ENCODE peak calls at places on chromosome 15, in seven cellular contexts. B, E, G, W, I, H and M are unnamed samples.

GRCh38 chr15:90957105-90957790 is 2.6 kb downstream of the RCCD1 start:
- DNase-seq in B (no peak), E (no peak), G (peak), W (no peak), I (peak), H (peak), M (peak)

GRCh38 chr15:60757831-60758570 is 279.1 kb upstream of the ICE2 start:
- DNase-seq in B (no peak), E (no peak), G (no peak), W (no peak), I (no peak), H (no peak), M (no peak)

GRCh38 chr15:65232520-65232919 is 21.2 kb upstream of the CILP start:
- DNase-seq in B (no peak), E (no peak), G (no peak), W (no peak), I (no peak), H (no peak), M (no peak)

GRCh38 chr15:25333049-25333448 is 105.8 kb downstream of the UBE3A start:
- DNase-seq in B (no peak), E (no peak), G (no peak), W (no peak), I (no peak), H (no peak), M (no peak)

GRCh38 chr15:81356252-81356651 is 17.8 kb downstream of the TMC3 start:
- DNase-seq in B (no peak), E (no peak), G (no peak), W (no peak), I (no peak), H (no peak), M (no peak)

GRCh38 chr15:40296561-40297230 is 11.0 kb downstream of the PLCB2 start:
- DNase-seq in B (no peak), E (no peak), G (no peak), W (peak), I (no peak), H (no peak), M (no peak)

GRCh38 chr15:40100133-40100946 is 8.3 kb downstream of the BMF start:
- DNase-seq in B (no peak), E (no peak), G (no peak), W (no peak), I (no peak), H (no peak), M (no peak)

GRCh38 chr15:65761210-65761926 is 30.7 kb downstream of the DENND4A start:
- DNase-seq in B (no peak), E (no peak), G (no peak), W (no peak), I (no peak), H (no peak), M (no peak)

GRCh38 chr15:66369773-66370651 is 13.5 kb upstream of the TIPIN start:
- DNase-seq in B (peak), E (no peak), G (peak), W (no peak), I (peak), H (peak), M (no peak)

GRCh38 chr15:52252781-52253180 is 42.8 kb downstream of the MYO5C start:
- DNase-seq in B (no peak), E (no peak), G (no peak), W (no peak), I (peak), H (no peak), M (no peak)

GRCh38 chr15:90706394-90707327 is 10.5 kb upstream of the BLM start:
- DNase-seq in B (no peak), E (no peak), G (no peak), W (no peak), I (no peak), H (peak), M (peak)

GRCh38 chr15:61943992-61944391 is 116.3 kb downstream of the VPS13C start:
- DNase-seq in B (no peak), E (no peak), G (no peak), W (no peak), I (no peak), H (no peak), M (no peak)

GRCh38 chr15:86645861-86646393 is 566.3 kb downstream of the AGBL1 start:
- DNase-seq in B (no peak), E (no peak), G (no peak), W (no peak), I (no peak), H (no peak), M (no peak)

GRCh38 chr15:73352082-73352481 is 16.7 kb downstream of the HCN4 start:
- DNase-seq in B (no peak), E (no peak), G (no peak), W (no peak), I (peak), H (no peak), M (no peak)

GRCh38 chr15:36499751-36500389 is 79.6 kb upstream of the CDIN1 start:
- DNase-seq in B (no peak), E (no peak), G (no peak), W (no peak), I (peak), H (no peak), M (no peak)

GRCh38 chr15:42282926-42283325 is 9.7 kb upstream of the TMEM87A start:
- DNase-seq in B (no peak), E (no peak), G (no peak), W (no peak), I (no peak), H (no peak), M (no peak)

GRCh38 chr15:70313099-70314017 is 215.6 kb upstream of the TLE3 start:
- DNase-seq in B (no peak), E (no peak), G (no peak), W (no peak), I (no peak), H (no peak), M (no peak)

GRCh38 chr15:46900992-46901391 is 816.3 kb upstream of the SEMA6D start:
- DNase-seq in B (no peak), E (no peak), G (no peak), W (no peak), I (no peak), H (no peak), M (no peak)

GRCh38 chr15:66298803-66299251 is 5.5 kb downstream of the DIS3L start:
- DNase-seq in B (no peak), E (no peak), G (no peak), W (no peak), I (no peak), H (peak), M (peak)

GRCh38 chr15:72203507-72203837 is 5.9 kb upstream of the GRAMD2A start:
- DNase-seq in B (peak), E (no peak), G (no peak), W (no peak), I (peak), H (peak), M (peak)

GRCh38 chr15:91553455-91553854 is 300.1 kb upstream of the SLCO3A1 start:
- DNase-seq in B (no peak), E (no peak), G (no peak), W (no peak), I (no peak), H (no peak), M (peak)

GRCh38 chr15:64897345-64897985 is 14.2 kb upstream of the ANKDD1A start:
- DNase-seq in B (no peak), E (no peak), G (no peak), W (peak), I (peak), H (peak), M (no peak)

GRCh38 chr15:92533298-92533697 is 122.3 kb downstream of the FAM174B start:
- DNase-seq in B (no peak), E (no peak), G (no peak), W (no peak), I (no peak), H (no peak), M (no peak)

GRCh38 chr15:94259121-94259776 is 27.9 kb downstream of the MCTP2 start:
- DNase-seq in B (no peak), E (no peak), G (no peak), W (no peak), I (no peak), H (no peak), M (no peak)

GRCh38 chr15:48090115-48090514 is 30.7 kb upstream of the SLC24A5 start:
- DNase-seq in B (no peak), E (no peak), G (no peak), W (no peak), I (no peak), H (no peak), M (no peak)

GRCh38 chr15:73983773-73984172 is 8.3 kb downstream of the STOML1 start:
- DNase-seq in B (no peak), E (no peak), G (no peak), W (no peak), I (no peak), H (no peak), M (no peak)

GRCh38 chr15:37931868-37932267 is 2.6 kb upstream of the TMCO5A start:
- DNase-seq in B (no peak), E (no peak), G (no peak), W (no peak), I (peak), H (no peak), M (no peak)

GRCh38 chr15:96335429-96335807 is 4.9 kb downstream of the NR2F2 start:
- DNase-seq in B (no peak), E (no peak), G (no peak), W (no peak), I (no peak), H (no peak), M (no peak)

GRCh38 chr15:53193149-53193548 is 403.0 kb upstream of the ONECUT1 start:
- DNase-seq in B (no peak), E (no peak), G (peak), W (no peak), I (peak), H (no peak), M (no peak)

GRCh38 chr15:101151286-101151685 is 100.6 kb downstream of the CHSY1 start:
- DNase-seq in B (no peak), E (no peak), G (no peak), W (no peak), I (no peak), H (no peak), M (no peak)

GRCh38 chr15:88976656-88977055 is 63.5 kb upstream of the MFGE8 start:
- DNase-seq in B (no peak), E (no peak), G (no peak), W (no peak), I (no peak), H (no peak), M (no peak)

GRCh38 chr15:65290228-65290627 is 3.5 kb upstream of the PARP16 start:
- DNase-seq in B (no peak), E (no peak), G (no peak), W (no peak), I (no peak), H (no peak), M (no peak)

GRCh38 chr15:44670087-44670945 is 6.9 kb upstream of the SPG11 start:
- DNase-seq in B (no peak), E (no peak), G (no peak), W (no peak), I (no peak), H (no peak), M (no peak)

GRCh38 chr15:74179101-74179841 is 5.8 kb downstream of the ISLR start:
- DNase-seq in B (no peak), E (no peak), G (no peak), W (no peak), I (peak), H (no peak), M (peak)